ENCODE peak calls at places on chromosomes 16 and 17, in eight cellular contexts. I, R, A, U, T, D, C and E are unnamed samples.

GRCh38 chr17:14940946-14941280 is 324.2 kb downstream of the PMP22 start:
- DNase-seq in I (no peak), A (no peak), U (no peak), C (no peak), R (no peak), T (no peak), D (no peak), E (no peak)

GRCh38 chr16:89409161-89409711 is 81.1 kb downstream of the ANKRD11 start:
- DNase-seq in C (peak), U (peak), D (no peak), A (peak), I (no peak), R (no peak), T (no peak), E (no peak)

GRCh38 chr16:76293980-76294690 is 16.9 kb downstream of the CNTNAP4 start:
- DNase-seq in I (no peak), U (no peak), R (no peak), A (no peak), C (no peak), D (no peak), T (peak), E (no peak)

GRCh38 chr17:76405967-76406647 is 21.7 kb downstream of the SPHK1 start:
- DNase-seq in A (no peak), I (peak), D (peak), R (peak), C (no peak), T (peak), U (peak), E (no peak)

GRCh38 chr17:6427284-6427781 is 7.6 kb downstream of the AIPL1 start:
- DNase-seq in D (no peak), A (no peak), I (no peak), R (no peak), T (peak), C (no peak), U (no peak), E (no peak)

GRCh38 chr17:74786411-74787097 is 10.4 kb upstream of the NAT9 start:
- DNase-seq in D (no peak), C (no peak), R (no peak), I (no peak), T (no peak), A (no peak), U (no peak), E (no peak)

GRCh38 chr16:25141648-25142047 is 30.1 kb downstream of the LCMT1 start:
- DNase-seq in U (no peak), D (no peak), C (no peak), R (no peak), A (no peak), I (no peak), T (peak), E (no peak)

GRCh38 chr16:28985206-28985605 is 354 bp downstream of the LAT start:
- DNase-seq in U (no peak), A (no peak), T (no peak), C (no peak), R (no peak), D (no peak), I (no peak), E (no peak)

GRCh38 chr16:84507011-84507982 is 2.8 kb upstream of the MEAK7 start:
- DNase-seq in R (no peak), D (no peak), A (no peak), C (no peak), T (no peak), U (no peak), I (no peak), E (no peak)

GRCh38 chr17:39963826-39964225 is 1.0 kb downstream of the GSDMA start:
- DNase-seq in R (no peak), T (no peak), C (peak), A (no peak), D (no peak), I (no peak), U (no peak), E (no peak)

GRCh38 chr16:66408181-66409048 is 18.7 kb upstream of the BEAN1 start:
- DNase-seq in A (peak), U (no peak), I (peak), C (no peak), R (no peak), T (peak), D (peak), E (no peak)

GRCh38 chr17:45440161-45440859 is 7.6 kb upstream of the ARHGAP27 start:
- DNase-seq in C (no peak), I (no peak), A (peak), D (no peak), T (peak), R (no peak), U (peak), E (no peak)

GRCh38 chr17:15954222-15954621 is 9.3 kb downstream of the ADORA2B start:
- DNase-seq in C (no peak), D (no peak), I (no peak), R (no peak), U (no peak), A (no peak), T (peak), E (no peak)

GRCh38 chr17:1735834-1736347 is 6.8 kb upstream of the SERPINF2 start:
- DNase-seq in C (no peak), A (no peak), R (no peak), D (no peak), T (no peak), I (no peak), U (no peak), E (no peak)

GRCh38 chr16:51355871-51356270 is 204.8 kb upstream of the SALL1 start:
- DNase-seq in C (no peak), T (no peak), I (no peak), A (no peak), R (no peak), U (no peak), D (no peak), E (no peak)

GRCh38 chr17:65182233-65182632 is 45.1 kb downstream of the RGS9 start:
- DNase-seq in I (no peak), D (no peak), R (no peak), A (no peak), U (no peak), C (no peak), T (no peak), E (no peak)

GRCh38 chr17:65184235-65184959 is 47.2 kb downstream of the RGS9 start:
- DNase-seq in U (no peak), C (no peak), R (no peak), A (no peak), D (no peak), I (no peak), T (no peak), E (no peak)

GRCh38 chr17:65185060-65185459 is 47.9 kb downstream of the RGS9 start:
- DNase-seq in D (no peak), C (no peak), I (no peak), A (no peak), T (no peak), R (no peak), U (no peak), E (no peak)

GRCh38 chr17:65185686-65186382 is 48.7 kb downstream of the RGS9 start:
- DNase-seq in A (peak), U (no peak), T (no peak), D (no peak), R (no peak), C (no peak), I (no peak), E (no peak)

GRCh38 chr17:65183736-65184135 is 46.6 kb downstream of the RGS9 start:
- DNase-seq in U (no peak), T (no peak), D (no peak), C (no peak), I (peak), A (peak), R (no peak), E (no peak)
- H3K27ac ChIP-seq in U (no peak), T (no peak), D (no peak), C (no peak), I (no peak), A (peak), R (no peak), E (no peak)

GRCh38 chr16:11163761-11164261 is 92.2 kb downstream of the SOCS1 start:
- DNase-seq in A (no peak), C (no peak), U (peak), D (no peak), R (no peak), I (no peak), T (no peak), E (no peak)
- H3K27ac ChIP-seq in A (no peak), C (no peak), U (no peak), D (peak), R (no peak), I (no peak), T (no peak), E (no peak)

GRCh38 chr16:23929237-23929636 is 93.5 kb downstream of the PRKCB start:
- DNase-seq in A (no peak), U (no peak), T (no peak), I (no peak), D (no peak), C (no peak), R (no peak), E (no peak)

GRCh38 chr16:23922406-23922805 is 86.6 kb downstream of the PRKCB start:
- DNase-seq in R (no peak), D (no peak), T (no peak), A (no peak), U (no peak), C (no peak), I (no peak), E (no peak)

GRCh38 chr16:23920446-23920845 is 84.7 kb downstream of the PRKCB start:
- DNase-seq in T (no peak), U (no peak), A (no peak), R (no peak), C (no peak), I (no peak), D (no peak), E (no peak)

GRCh38 chr16:23920899-23921298 is 85.1 kb downstream of the PRKCB start:
- DNase-seq in U (no peak), I (no peak), C (no peak), A (no peak), D (no peak), R (no peak), T (no peak), E (no peak)

DNA sequence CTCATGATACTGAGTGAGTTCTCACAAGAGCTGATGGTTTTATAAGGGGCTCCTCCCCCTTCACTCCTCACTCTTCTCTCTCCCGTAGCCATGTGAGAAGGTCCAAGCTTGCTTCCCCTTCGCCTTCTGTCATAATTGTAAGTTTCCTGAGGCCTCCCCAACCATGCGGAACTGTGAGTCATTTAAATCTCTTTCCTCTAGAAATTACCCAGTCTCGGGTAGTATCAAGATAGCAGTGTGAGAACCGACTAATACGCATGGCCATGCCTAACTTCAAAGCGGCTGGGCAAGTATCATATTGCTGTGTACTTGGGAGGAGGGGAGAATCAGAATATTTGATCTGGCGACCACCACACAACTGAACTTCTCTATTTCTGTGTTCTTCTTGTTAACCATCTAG is 88.4 kb downstream of the PRKCB start:
- DNase-seq in R (no peak), U (no peak), T (no peak), I (no peak), A (no peak), C (no peak), D (no peak), E (no peak)
- H3K27ac ChIP-seq in R (no peak), U (no peak), T (no peak), I (no peak), A (no peak), C (no peak), D (no peak), E (no peak)

DNA sequence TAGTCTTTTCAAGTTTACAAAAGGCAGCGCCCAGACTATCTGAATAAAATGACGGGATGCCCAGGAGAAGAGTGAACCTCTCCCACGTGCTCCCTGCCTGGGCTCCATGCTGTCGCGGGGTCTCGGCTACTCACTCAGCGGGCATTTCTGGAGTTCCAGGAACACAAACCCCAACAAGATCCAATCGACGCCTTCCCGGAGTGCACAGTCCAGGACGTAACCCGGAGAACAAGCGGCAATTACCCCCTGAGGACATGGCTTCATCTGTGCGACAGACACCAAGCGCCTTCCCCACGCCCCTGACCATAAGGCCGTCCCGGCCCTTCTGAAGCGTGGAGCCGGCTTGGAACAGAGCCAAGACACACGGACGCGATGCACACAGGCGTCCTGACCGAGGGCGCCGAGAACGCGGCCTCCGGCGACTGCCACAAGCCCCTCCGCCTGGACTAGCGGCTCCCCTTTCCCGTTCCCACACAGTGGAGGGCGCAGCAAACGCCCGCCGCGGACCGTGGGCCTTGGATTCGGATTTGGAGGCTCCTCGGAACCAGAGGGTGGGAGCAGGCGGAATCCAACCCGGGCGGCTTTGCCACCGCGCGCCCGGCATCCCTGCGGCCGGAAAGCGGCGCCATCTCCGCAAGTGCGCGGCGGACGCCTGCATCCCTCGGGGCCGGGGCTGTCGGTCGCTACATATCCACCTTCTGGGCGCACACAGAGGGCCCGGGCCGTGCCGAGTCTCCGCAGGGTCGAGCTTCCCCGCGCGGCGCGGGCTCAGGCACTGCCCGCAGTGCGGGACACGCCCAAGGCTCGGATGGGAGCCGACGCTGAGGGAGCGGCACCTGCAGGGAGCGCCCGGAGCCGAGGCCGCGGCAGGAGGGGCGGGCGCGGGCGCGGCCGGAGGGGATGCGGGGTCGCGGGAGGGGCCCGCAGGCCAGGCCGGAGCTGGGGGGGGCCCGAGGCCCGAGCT is 725 bp downstream of the ABCA3 start:
- DNase-seq in T (peak), D (peak), R (peak), U (peak), A (peak), C (peak), I (peak), E (peak)
- H3K27ac ChIP-seq in T (no peak), D (peak), R (peak), U (no peak), A (no peak), C (no peak), I (no peak), E (peak)

DNA sequence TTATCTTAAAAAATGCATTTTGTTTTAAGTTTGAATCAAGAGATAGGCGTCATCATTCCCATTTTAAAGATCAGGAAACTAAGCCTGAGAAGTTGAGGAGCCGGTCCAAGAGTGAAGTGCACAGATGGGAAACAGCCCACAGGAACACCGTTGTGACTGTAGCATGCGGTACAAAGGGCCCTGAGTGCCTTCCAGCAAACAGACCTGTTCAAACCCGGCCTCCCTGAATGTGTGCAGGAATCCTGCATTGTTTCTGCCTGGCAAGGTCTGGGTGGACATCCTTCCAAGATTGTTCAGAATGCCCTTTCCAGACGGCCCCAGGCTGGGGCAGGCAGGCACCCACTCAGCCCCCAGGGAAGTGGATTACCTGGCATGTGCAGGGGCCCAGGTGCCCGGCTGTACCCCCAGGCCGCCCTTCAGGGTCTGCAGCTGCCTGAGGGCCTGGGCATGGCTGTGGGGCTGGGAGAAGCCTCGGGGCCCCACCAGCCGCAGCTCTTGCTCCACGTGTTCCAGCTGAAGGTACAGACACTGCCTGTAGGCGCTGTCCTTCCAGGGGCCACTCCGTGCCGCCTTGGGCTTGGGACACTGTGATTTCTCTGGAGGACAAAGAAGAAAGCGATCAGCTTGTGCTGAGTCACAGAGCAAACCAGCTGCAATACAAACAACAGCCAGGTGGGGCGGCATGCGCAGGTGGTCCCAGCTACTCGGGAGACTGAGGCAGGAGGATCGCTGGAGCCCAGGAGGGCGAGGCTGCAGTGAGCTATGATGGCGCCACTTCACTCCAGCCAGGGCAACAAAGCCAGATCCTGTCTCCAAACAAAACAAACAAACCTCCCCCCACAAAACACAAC is 45.0 kb upstream of the GCSH start:
- DNase-seq in R (no peak), T (no peak), D (no peak), C (no peak), A (peak), I (no peak), U (no peak), E (no peak)
- H3K27ac ChIP-seq in R (no peak), T (no peak), D (no peak), C (no peak), A (no peak), I (no peak), U (no peak), E (no peak)

DNA sequence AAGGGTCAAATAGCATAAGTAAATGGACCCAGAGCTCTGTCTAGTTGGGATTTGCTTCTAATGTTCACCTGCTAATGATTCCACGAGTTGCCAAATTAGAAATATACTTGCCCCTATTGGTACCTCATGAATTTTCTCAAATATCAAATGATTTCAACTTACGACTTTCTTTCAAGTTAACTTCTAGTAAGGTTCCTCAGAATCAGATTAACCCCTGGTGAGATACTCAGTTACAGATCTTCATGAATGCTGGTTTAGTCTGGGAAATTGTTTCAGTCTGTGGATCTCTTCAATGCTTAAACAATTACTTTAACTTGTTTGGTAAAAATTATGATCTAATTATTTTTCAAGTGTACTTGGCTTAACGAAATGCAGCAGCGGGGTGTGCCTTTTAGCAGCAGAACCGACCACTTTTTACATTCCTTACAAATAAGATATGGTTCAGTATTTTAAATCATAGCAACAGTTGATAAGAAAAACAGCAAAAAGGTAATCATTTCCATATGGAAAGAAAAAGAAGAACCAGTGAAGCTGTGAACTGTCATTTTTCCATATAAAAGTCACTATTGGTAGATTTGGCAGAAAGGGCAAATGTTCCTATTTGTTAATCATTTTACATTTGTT is 34.5 kb downstream of the TUBD1 start:
- DNase-seq in U (no peak), T (no peak), D (no peak), R (no peak), C (no peak), A (no peak), I (no peak), E (no peak)
- H3K27ac ChIP-seq in U (no peak), T (no peak), D (no peak), R (no peak), C (no peak), A (no peak), I (no peak), E (no peak)

GRCh38 chr17:49728425-49728824 is 20.7 kb upstream of the SLC35B1 start:
- DNase-seq in T (no peak), U (no peak), I (no peak), R (no peak), D (no peak), C (no peak), A (no peak), E (no peak)
- H3K27ac ChIP-seq in T (no peak), U (no peak), I (no peak), R (no peak), D (peak), C (no peak), A (no peak), E (no peak)

DNA sequence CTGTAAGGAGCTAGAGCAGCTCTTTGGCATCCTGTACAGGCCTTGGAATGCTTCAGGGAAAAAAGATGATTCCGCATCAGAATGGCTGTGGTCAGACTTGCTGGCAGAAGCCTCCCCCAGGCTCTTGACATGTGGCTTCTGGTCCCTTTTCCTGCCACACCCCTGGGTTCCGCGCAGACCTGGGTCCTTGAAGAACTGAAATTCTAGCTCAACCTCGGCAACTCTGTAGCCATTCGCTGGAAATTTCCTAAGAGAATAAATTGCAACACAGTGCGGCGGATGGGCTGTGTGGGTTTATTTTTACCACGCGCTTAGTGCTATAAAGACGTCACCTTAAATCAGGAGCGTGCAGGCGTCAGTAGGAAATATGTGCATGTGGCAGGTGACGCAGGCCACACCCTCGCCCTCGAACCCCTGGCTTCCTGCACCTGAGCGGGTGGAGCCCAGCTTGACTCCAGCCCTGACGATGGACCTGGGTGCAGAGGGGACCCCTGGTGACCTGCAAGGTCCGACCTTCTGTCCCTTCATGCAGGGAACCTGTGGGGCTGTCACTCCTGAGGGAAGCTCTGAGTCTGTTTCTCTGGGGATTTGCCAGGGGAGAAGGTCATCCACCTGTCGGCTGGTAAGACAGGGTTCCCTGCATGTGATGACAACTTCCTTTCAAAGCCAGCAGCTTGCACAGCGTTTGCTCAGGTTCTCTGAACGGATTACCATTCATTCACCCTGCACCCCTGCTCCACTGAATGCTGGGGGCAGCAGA is 46.3 kb downstream of the METRNL start:
- DNase-seq in A (no peak), U (peak), T (no peak), D (no peak), R (no peak), I (no peak), C (no peak), E (no peak)
- H3K27ac ChIP-seq in A (no peak), U (no peak), T (no peak), D (no peak), R (no peak), I (no peak), C (no peak), E (no peak)

GRCh38 chr16:19294156-19294649 is 8.7 kb downstream of the CLEC19A start:
- DNase-seq in U (no peak), C (no peak), I (no peak), D (peak), T (peak), A (no peak), R (peak), E (peak)
- H3K27ac ChIP-seq in U (no peak), C (no peak), I (no peak), D (no peak), T (no peak), A (no peak), R (no peak), E (no peak)